ENCODE peak calls at places on chromosomes 12 and 14, in eight cellular contexts. F is osteoblast; H is HCT116; V is activated CD4-positive, alpha-beta T cell treated with anti-CD3 and anti-CD28 coated beads, Interleukin-2, amount 10 ng/mL, durations not matched to agents 7 days and 5 days; X is NCI-H524; L is progenitor cell of endocrine pancreas; J is activated naive CD4-positive, alpha-beta T cell treated with anti-CD3 and anti-CD28 coated beads for 36 hours; Q is hippocampal formation. R is an unnamed sample.

GRCh38 chr14:104876251-104876699 is 11.2 kb downstream of the CEP170B start:
- DNase-seq in X (no peak), Q (no peak), H (peak), L (no peak), J (peak), F (peak), V (peak), R (peak)

GRCh38 chr14:105455766-105456660 is 18.6 kb upstream of the CRIP2 start:
- DNase-seq in H (no peak), J (no peak), L (no peak), X (no peak), F (no peak), V (no peak), Q (no peak), R (no peak)

GRCh38 chr12:1814266-1814665 is 6.1 kb upstream of the LRTM2 start:
- DNase-seq in V (no peak), X (no peak), L (no peak), F (no peak), J (no peak), H (no peak), Q (no peak), R (no peak)

GRCh38 chr14:77219591-77219990 is 38.0 kb downstream of the TMEM63C start:
- DNase-seq in F (no peak), L (no peak), J (no peak), X (no peak), Q (no peak), V (no peak), H (no peak), R (no peak)

GRCh38 chr12:19130224-19131019 is 889 bp downstream of the PLEKHA5 start:
- DNase-seq in F (peak), X (peak), L (peak), Q (peak), J (peak), V (peak), H (no peak), R (peak)

GRCh38 chr12:124388038-124388676 is 93.3 kb downstream of the RFLNA start:
- DNase-seq in J (no peak), F (peak), H (no peak), V (no peak), L (no peak), Q (no peak), X (no peak), R (no peak)

GRCh38 chr12:25054076-25054782 is 105.3 kb upstream of the BCAT1 start:
- DNase-seq in X (no peak), V (no peak), J (no peak), H (no peak), L (no peak), F (no peak), Q (no peak), R (peak)

GRCh38 chr12:101336400-101336799 is 56.5 kb downstream of the UTP20 start:
- DNase-seq in X (no peak), J (no peak), L (no peak), Q (no peak), H (no peak), F (no peak), V (no peak), R (no peak)

GRCh38 chr12:6295187-6295811 is 15.2 kb upstream of the PLEKHG6 start:
- DNase-seq in X (no peak), V (no peak), L (no peak), Q (no peak), J (no peak), H (peak), F (peak), R (peak)

GRCh38 chr14:101457177-101457935 is 103.9 kb upstream of the DIO3 start:
- DNase-seq in F (no peak), H (no peak), Q (no peak), L (no peak), V (no peak), J (no peak), X (no peak), R (no peak)

GRCh38 chr12:13973981-13974380 is 7.4 kb downstream of the GRIN2B start:
- DNase-seq in J (no peak), Q (no peak), L (no peak), H (no peak), V (no peak), X (peak), F (no peak), R (no peak)

GRCh38 chr12:26691234-26691970 is 141.6 kb downstream of the ITPR2 start:
- DNase-seq in J (no peak), X (no peak), Q (peak), F (peak), L (no peak), V (no peak), H (peak), R (peak)

GRCh38 chr14:87679094-87679493 is 313.9 kb downstream of the GALC start:
- DNase-seq in X (no peak), V (no peak), F (no peak), J (no peak), Q (no peak), L (no peak), H (no peak), R (no peak)

GRCh38 chr12:127773520-127773919 is 493.4 kb upstream of the TMEM132C start:
- DNase-seq in F (no peak), L (no peak), X (peak), V (no peak), J (no peak), H (no peak), Q (no peak), R (no peak)

GRCh38 chr14:100402631-100403030 is 79.5 kb downstream of the SLC25A47 start:
- DNase-seq in H (no peak), J (no peak), V (no peak), X (no peak), Q (no peak), F (no peak), L (no peak), R (no peak)

GRCh38 chr14:54599932-54600331 is 33.0 kb downstream of the SAMD4A start:
- DNase-seq in H (no peak), L (no peak), F (no peak), Q (no peak), X (no peak), V (no peak), J (no peak), R (no peak)

GRCh38 chr12:50195832-50196231 is 28.7 kb upstream of the CERS5 start:
- DNase-seq in H (no peak), F (peak), X (peak), J (no peak), V (no peak), L (no peak), Q (no peak), R (no peak)

GRCh38 chr12:57548488-57548887 is 1.4 kb upstream of the KIF5A start:
- DNase-seq in H (no peak), V (no peak), J (no peak), L (no peak), X (no peak), Q (no peak), F (peak), R (no peak)

R was measured in choroid plexus epithelial cell.